ENCODE peak calls at places on chromosomes 2 and 18, in six cellular contexts. J, T, H, X, K and D are unnamed samples.
A peak's percentile ranks its signal among the peaks of the same experiment; 100 is the strongest.

GRCh38 chr2:66466435-66466834 is 31.5 kb downstream of the MEIS1 start:
- DNase-seq in J (no peak), T (no peak), H (peak; percentile 54), X (no peak), K (no peak), D (no peak)

GRCh38 chr2:179137191-179137590 is 87.3 kb upstream of the CCDC141 start:
- DNase-seq in J (no peak), T (no peak), H (no peak), X (no peak), K (no peak), D (no peak)

GRCh38 chr18:10286580-10287150 is 167.8 kb upstream of the APCDD1 start:
- DNase-seq in J (no peak), T (no peak), H (no peak), X (no peak), K (no peak), D (no peak)

GRCh38 chr2:239675856-239676715 is 275.3 kb upstream of the HDAC4 start:
- DNase-seq in J (no peak), T (no peak), H (no peak), X (no peak), K (no peak), D (no peak)

GRCh38 chr2:38187416-38188127 is 111.6 kb upstream of the CYP1B1 start:
- DNase-seq in J (peak; percentile 45), T (peak; percentile 95), H (peak; percentile 43), X (peak; percentile 26), K (peak; percentile 75), D (peak; percentile 87)

GRCh38 chr2:9552491-9553178 is 3.0 kb downstream of the ADAM17 start:
- DNase-seq in J (no peak), T (no peak), H (no peak), X (no peak), K (no peak), D (no peak)

GRCh38 chr18:76466410-76466991 is 28.5 kb downstream of the ZNF516 start:
- DNase-seq in J (no peak), T (peak; percentile 65), H (no peak), X (no peak), K (no peak), D (no peak)

GRCh38 chr18:1037766-1038165 is 133.1 kb downstream of the ADCYAP1 start:
- DNase-seq in J (no peak), T (no peak), H (no peak), X (no peak), K (no peak), D (no peak)

GRCh38 chr2:157324331-157324843 is 1.2 kb downstream of the ERMN start:
- DNase-seq in J (no peak), T (no peak), H (no peak), X (no peak), K (no peak), D (no peak)

GRCh38 chr2:223100061-223100511 is 48.1 kb downstream of the KCNE4 start:
- DNase-seq in J (no peak), T (peak; percentile 92), H (peak; percentile 47), X (no peak), K (peak; percentile 60), D (no peak)

GRCh38 chr18:33052886-33053285 is 280.1 kb upstream of the KLHL14 start:
- DNase-seq in J (no peak), T (no peak), H (no peak), X (no peak), K (no peak), D (no peak)

GRCh38 chr2:74894261-74895030 is 60.5 kb downstream of the HK2 start:
- DNase-seq in J (no peak), T (no peak), H (no peak), X (peak; percentile 25), K (no peak), D (no peak)

GRCh38 chr2:99974275-99974674 is 168.1 kb downstream of the AFF3 start:
- DNase-seq in J (no peak), T (no peak), H (no peak), X (peak; percentile 86), K (no peak), D (no peak)

GRCh38 chr2:205347899-205348298 is 334.4 kb upstream of the NRP2 start:
- DNase-seq in J (no peak), T (no peak), H (no peak), X (no peak), K (no peak), D (no peak)

GRCh38 chr18:53745228-53745967 is 479.1 kb downstream of the MBD2 start:
- DNase-seq in J (no peak), T (no peak), H (no peak), X (no peak), K (no peak), D (no peak)

GRCh38 chr2:178700922-178701342 is 106.3 kb downstream of the TTN start:
- DNase-seq in J (no peak), T (no peak), H (no peak), X (no peak), K (no peak), D (no peak)

GRCh38 chr2:40466332-40466731 is 14.4 kb upstream of the SLC8A1 start:
- DNase-seq in J (no peak), T (no peak), H (no peak), X (no peak), K (no peak), D (no peak)

GRCh38 chr2:46135936-46136335 is 161.3 kb upstream of the EPAS1 start:
- DNase-seq in J (no peak), T (no peak), H (no peak), X (no peak), K (no peak), D (no peak)

GRCh38 chr2:240887631-240888030 is 8.3 kb downstream of the MAB21L4 start:
- DNase-seq in J (no peak), T (no peak), H (no peak), X (no peak), K (no peak), D (no peak)

GRCh38 chr2:71348302-71348701 is 16.7 kb downstream of the ZNF638 start:
- DNase-seq in J (no peak), T (no peak), H (no peak), X (no peak), K (no peak), D (no peak)

GRCh38 chr2:62199392-62200125 is 3.6 kb downstream of the B3GNT2 start:
- DNase-seq in J (no peak), T (no peak), H (no peak), X (no peak), K (no peak), D (no peak)

GRCh38 chr2:142721015-142721414 is 156.4 kb upstream of the KYNU start:
- DNase-seq in J (no peak), T (no peak), H (no peak), X (no peak), K (no peak), D (no peak)

GRCh38 chr2:201114846-201115245 is 1.1 kb upstream of the CFLAR start:
- DNase-seq in J (no peak), T (no peak), H (no peak), X (no peak), K (no peak), D (no peak)

GRCh38 chr18:78659748-78660147 is 319.9 kb upstream of the SALL3 start:
- DNase-seq in J (no peak), T (no peak), H (peak; percentile 36), X (no peak), K (no peak), D (no peak)

GRCh38 chr18:6878881-6879280 is 149.4 kb downstream of the ARHGAP28 start:
- DNase-seq in J (no peak), T (no peak), H (no peak), X (no peak), K (no peak), D (peak; percentile 26)

DNA sequence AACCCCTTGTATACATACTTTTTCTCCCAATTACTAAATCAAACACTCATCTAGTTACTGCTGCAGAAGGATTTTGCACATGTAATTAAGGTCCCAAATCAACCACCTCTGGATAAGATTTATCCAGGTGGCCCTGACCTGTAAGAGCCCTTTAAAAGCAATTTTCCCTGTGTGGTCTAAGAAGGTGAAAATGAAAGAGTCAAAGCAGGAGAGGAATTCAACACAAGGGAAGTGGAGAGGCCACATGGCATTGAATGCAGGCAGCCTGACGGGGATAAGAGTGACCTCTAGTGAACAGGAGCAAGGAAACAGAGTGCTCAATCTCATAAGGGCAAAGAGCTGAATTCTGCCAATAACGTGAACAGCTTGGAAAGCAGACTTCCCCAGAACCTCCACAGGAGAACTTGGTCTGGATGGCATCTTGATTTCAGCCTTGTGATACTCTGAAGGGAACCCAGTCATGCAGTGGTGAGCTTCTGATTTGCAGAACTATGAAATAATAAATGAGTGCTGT is 27.2 kb downstream of the PPP3R1 start:
- DNase-seq in J (no peak), T (no peak), H (peak; percentile 40), X (no peak), K (peak; percentile 41), D (peak; percentile 20)
- TF ChIP-seq CTCF in J (no peak), T (no peak), H (no peak), X (peak; percentile 27), K (no peak), D (no peak)

GRCh38 chr2:85754313-85755095 is 713 bp downstream of the ATOH8 start:
- DNase-seq in J (no peak), T (no peak), H (peak; percentile 50), X (no peak), K (no peak), D (no peak)
- TF ChIP-seq CTCF in J (peak; percentile 43), T (peak; percentile 19), H (peak; percentile 11), X (peak; percentile 6), K (no peak), D (no peak)

DNA sequence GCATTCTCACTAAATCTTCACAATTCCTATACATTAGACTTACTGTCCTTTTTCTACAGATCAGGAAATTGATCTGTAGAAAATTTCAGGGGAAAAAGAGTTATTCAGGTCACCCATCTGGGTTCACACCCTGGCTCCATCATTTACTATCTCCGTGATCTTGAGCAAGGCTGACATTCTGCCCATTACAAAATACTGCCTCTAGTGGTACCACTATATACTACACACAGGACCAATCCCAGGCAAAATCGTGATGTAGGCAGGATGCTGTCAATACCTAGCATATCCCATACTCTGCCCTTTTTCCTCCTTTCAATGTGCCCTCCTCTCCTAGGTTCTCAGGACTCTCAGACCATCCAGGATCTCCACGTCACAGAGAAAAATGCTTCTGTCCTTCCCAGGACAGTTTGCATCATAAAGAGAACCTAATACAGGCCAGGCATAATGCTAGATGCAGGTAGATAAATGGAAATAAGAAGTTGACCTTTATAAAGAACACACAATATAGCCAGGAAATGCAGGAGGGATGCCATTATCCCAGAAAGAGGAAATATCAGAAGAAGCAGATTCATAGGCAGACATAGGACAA is 101.9 kb downstream of the CDH20 start:
- DNase-seq in J (no peak), T (no peak), H (no peak), X (no peak), K (no peak), D (no peak)
- TF ChIP-seq CTCF in J (no peak), T (no peak), H (no peak), X (peak; percentile 50), K (peak; percentile 18), D (no peak)

GRCh38 chr18:70339915-70340314 is 51.1 kb downstream of the SOCS6 start:
- DNase-seq in J (no peak), T (no peak), H (no peak), X (no peak), K (no peak), D (no peak)

GRCh38 chr18:70337139-70337972 is 48.5 kb downstream of the SOCS6 start:
- DNase-seq in J (no peak), T (no peak), H (no peak), X (peak; percentile 82), K (peak; percentile 52), D (no peak)

GRCh38 chr18:70335892-70336726 is 47.3 kb downstream of the SOCS6 start:
- DNase-seq in J (no peak), T (no peak), H (no peak), X (no peak), K (no peak), D (no peak)

GRCh38 chr18:70334728-70335329 is 46.0 kb downstream of the SOCS6 start:
- DNase-seq in J (no peak), T (no peak), H (no peak), X (no peak), K (no peak), D (no peak)

GRCh38 chr18:70338890-70339289 is 50.0 kb downstream of the SOCS6 start:
- DNase-seq in J (no peak), T (no peak), H (no peak), X (no peak), K (no peak), D (no peak)
- TF ChIP-seq CTCF in J (no peak), T (no peak), H (no peak), X (no peak), K (no peak), D (no peak)